ENCODE peak calls at places on chromosome 16, in nine cellular contexts. N is cardiac muscle cell, U is lower lobe of right lung, R is A673, Y is upper lobe of right lung, L is thoracic aorta, B is BJ, C is fibroblast of lung, F is lower leg skin. I is an unnamed sample.

GRCh38 chr16:82096641-82097040 is 61.6 kb downstream of the HSD17B2 start:
- DNase-seq in N (no peak), U (no peak), R (no peak), Y (no peak), L (no peak), B (no peak), C (no peak), F (no peak), I (no peak)

GRCh38 chr16:58638148-58639036 is 8.8 kb upstream of the CNOT1 start:
- DNase-seq in N (peak; percentile 89), U (no peak), R (peak; percentile 35), Y (no peak), L (no peak), B (peak; percentile 70), C (peak; percentile 87), F (peak; percentile 40), I (peak; percentile 90)

GRCh38 chr16:4511441-4512082 is 27.0 kb downstream of the CDIP1 start:
- DNase-seq in N (peak; percentile 47), U (no peak), R (peak; percentile 60), Y (no peak), L (no peak), B (no peak), C (peak; percentile 50), F (no peak), I (peak; percentile 31)

GRCh38 chr16:87180069-87180468 is 137.1 kb downstream of the C16orf95 start:
- DNase-seq in N (no peak), U (no peak), R (no peak), Y (no peak), L (no peak), B (no peak), C (no peak), F (no peak), I (no peak)

GRCh38 chr16:54159490-54160080 is 127.0 kb downstream of the IRX3 start:
- DNase-seq in N (no peak), U (no peak), R (no peak), Y (no peak), L (no peak), B (no peak), C (no peak), F (no peak), I (no peak)

GRCh38 chr16:13953501-13953900 is 33.5 kb downstream of the ERCC4 start:
- DNase-seq in N (no peak), U (no peak), R (no peak), Y (no peak), L (no peak), B (no peak), C (no peak), F (no peak), I (no peak)

GRCh38 chr16:81873221-81873620 is 94.1 kb downstream of the PLCG2 start:
- DNase-seq in N (no peak), U (no peak), R (no peak), Y (no peak), L (no peak), B (no peak), C (no peak), F (no peak), I (no peak)

GRCh38 chr16:67302076-67302475 is 22.7 kb downstream of the PLEKHG4 start:
- DNase-seq in N (no peak), U (no peak), R (no peak), Y (no peak), L (no peak), B (no peak), C (no peak), F (no peak), I (no peak)

GRCh38 chr16:15887283-15887682 is 1.1 kb downstream of the CEP20 start:
- DNase-seq in N (no peak), U (no peak), R (no peak), Y (no peak), L (no peak), B (no peak), C (no peak), F (no peak), I (peak; percentile 28)
- H3K4me3 ChIP-seq in N (peak overlapping the region; percentile 97), U (peak overlapping the region; percentile 91), R (peak overlapping the region; percentile 93), Y (peak overlapping the region; percentile 89), L (peak overlapping the region; percentile 92), B (peak overlapping the region; percentile 78), C (peak overlapping the region; percentile 95), F (no peak overlapping the region), I (peak overlapping the region; percentile 98)

GRCh38 chr16:10616744-10617640 is 36.6 kb upstream of the EMP2 start:
- DNase-seq in N (peak; percentile 68), U (peak; percentile 83), R (peak; percentile 69), Y (peak; percentile 89), L (no peak), B (no peak), C (peak; percentile 36), F (no peak), I (peak; percentile 65)
- TF ChIP-seq CTCF in N (peak; percentile 9), U (peak; percentile 33), R (no peak), Y (peak; percentile 30), L (no peak), B (peak; percentile 15), C (no peak), F (no peak), I (peak; percentile 15)

GRCh38 chr16:31880322-31880979 is 6.8 kb downstream of the ZNF267 start:
- DNase-seq in N (peak; percentile 87), U (no peak), R (peak; percentile 85), Y (no peak), L (no peak), B (no peak), C (peak; percentile 83), F (no peak), I (peak; percentile 80)
- H3K4me3 ChIP-seq in N (no peak overlapping the region), U (no peak overlapping the region), R (no peak overlapping the region), Y (no peak overlapping the region), L (peak overlapping the region; percentile 33), B (no peak overlapping the region), C (no peak overlapping the region), F (no peak overlapping the region), I (no peak overlapping the region)

GRCh38 chr16:56617212-56618085 is 8.1 kb upstream of the MT1E start:
- DNase-seq in N (peak; percentile 82), U (peak; percentile 81), R (no peak), Y (peak; percentile 86), L (no peak), B (no peak), C (peak; percentile 78), F (peak; percentile 67), I (peak; percentile 79)
- TF ChIP-seq CTCF in N (no peak), U (peak; percentile 12), R (no peak), Y (no peak), L (peak; percentile 19), B (no peak), C (no peak), F (no peak), I (no peak)

DNA sequence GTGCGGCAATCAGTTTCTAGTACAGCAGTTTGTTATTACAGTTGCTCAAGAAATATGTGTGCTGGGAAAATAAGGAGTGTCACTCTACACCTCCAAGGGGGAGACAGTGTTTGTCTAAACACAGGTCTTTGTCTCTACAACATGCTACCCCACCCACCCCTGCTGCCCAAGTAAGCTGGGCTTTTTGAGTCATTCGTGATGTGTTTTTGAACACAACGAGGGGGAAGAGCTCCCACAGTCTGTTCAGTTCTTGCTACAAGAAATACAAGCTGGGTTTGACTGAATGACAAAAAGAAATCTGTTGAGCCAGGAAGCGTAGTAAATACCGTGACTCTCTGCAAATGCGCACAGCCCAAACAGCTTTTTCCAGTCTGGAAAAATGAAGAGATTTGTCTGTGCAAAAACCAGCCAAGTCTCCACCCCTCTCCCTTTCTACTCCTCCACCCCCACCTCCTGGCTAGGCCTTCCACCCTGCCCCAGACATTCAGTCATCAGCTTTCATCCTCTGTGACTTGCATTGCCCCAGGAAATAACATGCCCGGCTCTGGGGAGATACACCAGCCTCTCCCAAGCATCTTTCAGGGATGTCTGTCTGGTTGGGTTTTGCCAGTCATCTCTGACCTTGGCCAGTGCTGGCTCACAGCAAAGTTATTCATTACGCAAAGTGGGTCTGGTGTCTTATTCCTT is 25.7 kb downstream of the CHD9 start:
- DNase-seq in N (peak; percentile 90), U (no peak), R (peak; percentile 87), Y (no peak), L (no peak), B (peak; percentile 74), C (peak; percentile 89), F (peak; percentile 79), I (peak; percentile 89)
- H3K4me3 ChIP-seq in N (no peak overlapping the region), U (no peak overlapping the region), R (no peak overlapping the region), Y (no peak overlapping the region), L (peak overlapping the region; percentile 53), B (peak overlapping the region; percentile 19), C (peak overlapping the region; percentile 19), F (no peak overlapping the region), I (no peak overlapping the region)

GRCh38 chr16:46801428-46802049 is 29.4 kb downstream of the C16orf87 start:
- DNase-seq in N (peak; percentile 42), U (no peak), R (peak; percentile 44), Y (no peak), L (no peak), B (no peak), C (peak; percentile 43), F (no peak), I (peak; percentile 18)
- TF ChIP-seq CTCF in N (peak; percentile 46), U (peak; percentile 33), R (peak; percentile 60), Y (peak; percentile 38), L (peak; percentile 9), B (peak; percentile 37), C (peak; percentile 27), F (no peak), I (peak; percentile 49)

I was measured in fibroblast of mammary gland.